ENCODE peak calls at places on chromosomes 5 and 9, in seven cellular contexts. T is left ventricle myocardium inferior; E is cardiac fibroblast; N is CD8-positive, alpha-beta memory T cell; O is Caki2; K is GM23248; I is posterior cingulate gyrus. J is an unnamed sample.

GRCh38 chr5:170571331-170571731 is 67.5 kb downstream of the KCNIP1 start:
- DNase-seq in K (peak; percentile 78), O (peak; percentile 99), N (no peak), I (no peak), T (no peak), E (peak; percentile 3), J (no peak)

GRCh38 chr9:106588601-106589000 is 274.4 kb upstream of the ZNF462 start:
- DNase-seq in K (no peak), I (no peak), O (peak; percentile 71), E (peak; percentile 1), T (no peak), N (no peak), J (peak; percentile 98)

GRCh38 chr5:150638488-150639316 is 1.8 kb upstream of the SYNPO start:
- DNase-seq in T (no peak), O (no peak), K (no peak), N (no peak), E (no peak), I (no peak), J (no peak)

GRCh38 chr5:150113047-150113744 is 26.8 kb upstream of the CSF1R start:
- DNase-seq in N (no peak), T (no peak), I (no peak), K (peak; percentile 57), O (no peak), E (no peak), J (peak; percentile 19)

GRCh38 chr5:140800816-140801493 is at the start of gene PCDHA3:
- DNase-seq in T (no peak), N (no peak), E (peak; percentile 14), I (no peak), O (no peak), K (peak; percentile 33), J (no peak)

GRCh38 chr9:71743217-71743705 is 25.1 kb downstream of the CEMIP2 start:
- DNase-seq in E (peak; percentile 73), O (peak; percentile 36), K (no peak), I (no peak), T (no peak), N (no peak), J (no peak)

GRCh38 chr5:97906135-97906534 is 723.1 kb upstream of the RIOK2 start:
- DNase-seq in N (no peak), E (no peak), O (no peak), T (no peak), I (no peak), K (no peak), J (no peak)

GRCh38 chr5:138783976-138784375 is 30.8 kb downstream of the CTNNA1 start:
- DNase-seq in T (no peak), O (no peak), K (no peak), N (no peak), E (no peak), I (no peak), J (no peak)

GRCh38 chr5:150473673-150474358 is 24.3 kb upstream of the RPS14 start:
- DNase-seq in N (no peak), T (no peak), I (no peak), K (peak; percentile 49), O (peak; percentile 96), E (no peak), J (peak; percentile 95)

GRCh38 chr9:122131401-122131921 is 28.1 kb downstream of the NDUFA8 start:
- DNase-seq in E (no peak), K (no peak), T (peak; percentile 43), I (no peak), O (no peak), N (no peak), J (peak; percentile 50)

GRCh38 chr5:93599427-93600146 is 16.6 kb downstream of the NR2F1 start:
- DNase-seq in T (no peak), E (no peak), N (no peak), K (no peak), O (no peak), I (no peak), J (no peak)

GRCh38 chr5:158203256-158203655 is 344.3 kb upstream of the CLINT1 start:
- DNase-seq in E (no peak), I (no peak), T (no peak), K (peak; percentile 50), N (no peak), O (no peak), J (no peak)

GRCh38 chr9:33719581-33720374 is 75.6 kb upstream of the PRSS3 start:
- DNase-seq in O (no peak), E (no peak), N (peak; percentile 51), T (peak; percentile 15), K (peak; percentile 31), I (no peak), J (no peak)

GRCh38 chr9:98368366-98369065 is 113.1 kb upstream of the TBC1D2 start:
- DNase-seq in O (no peak), N (no peak), I (no peak), T (no peak), E (peak; percentile 42), K (peak; percentile 20), J (no peak)

GRCh38 chr9:6566409-6567139 is 79.0 kb downstream of the GLDC start:
- DNase-seq in E (peak; percentile 94), O (peak; percentile 78), T (no peak), N (no peak), I (no peak), K (peak; percentile 99), J (peak; percentile 99)

GRCh38 chr5:18984559-18985080 is 1003.4 kb downstream of the CDH18 start:
- DNase-seq in T (no peak), I (no peak), K (no peak), N (no peak), E (no peak), O (no peak), J (peak; percentile 74)

GRCh38 chr9:4303002-4303401 is 3.1 kb upstream of the GLIS3 start:
- DNase-seq in K (peak; percentile 66), I (no peak), N (no peak), T (no peak), E (peak; percentile 84), O (no peak), J (no peak)

GRCh38 chr9:97557606-97558095 is 56.2 kb downstream of the TMOD1 start:
- DNase-seq in E (peak; percentile 78), O (no peak), I (peak; percentile 45), K (no peak), N (no peak), T (peak; percentile 81), J (no peak)

J was measured in foreskin keratinocyte.